ENCODE peak calls at places on chromosome 22, in six cellular contexts. Y is ovary, I is pancreas, U is heart right ventricle, X is lung, L is uterus. N is an unnamed sample.
A peak's percentile ranks its signal among the peaks of the same experiment; 100 is the strongest.

GRCh38 chr22:36086629-36087254 is 58.1 kb upstream of the RBFOX2 start:
- DNase-seq in X (no peak), L (no peak), U (no peak), Y (no peak), I (no peak), N (no peak)

GRCh38 chr22:39175127-39176066 is 22.9 kb upstream of the CBX7 start:
- DNase-seq in I (no peak), U (peak; percentile 19), L (peak; percentile 25), X (no peak), Y (peak; percentile 60), N (no peak)

GRCh38 chr22:35930933-35931332 is 97.7 kb downstream of the RBFOX2 start:
- DNase-seq in X (no peak), Y (no peak), L (peak; percentile 38), U (no peak), I (peak; percentile 27), N (no peak)

GRCh38 chr22:37905534-37906363 is at the start of gene MICALL1:
- DNase-seq in X (peak; percentile 61), L (peak; percentile 73), I (peak; percentile 79), Y (peak; percentile 81), U (peak; percentile 79), N (peak; percentile 54)

GRCh38 chr22:35728639-35729308 is 11.1 kb downstream of the APOL5 start:
- DNase-seq in U (no peak), X (no peak), L (no peak), I (peak; percentile 66), Y (no peak), N (no peak)

GRCh38 chr22:39115976-39116621 is 19.1 kb downstream of the APOBEC3H start:
- DNase-seq in X (no peak), I (no peak), Y (no peak), U (no peak), L (no peak), N (no peak)

GRCh38 chr22:43289976-43290663 is 53.1 kb downstream of the SCUBE1 start:
- DNase-seq in Y (peak; percentile 83), L (peak; percentile 38), U (peak; percentile 53), I (no peak), X (peak; percentile 51), N (peak; percentile 62)

GRCh38 chr22:43901976-43902643 is 10.3 kb upstream of the PNPLA5 start:
- DNase-seq in I (no peak), X (no peak), U (no peak), L (no peak), Y (no peak), N (no peak)

GRCh38 chr22:39094717-39095389 is 2.2 kb upstream of the APOBEC3H start:
- DNase-seq in Y (no peak), I (no peak), L (no peak), U (no peak), X (no peak), N (no peak)

GRCh38 chr22:16965560-16965959 is 42.5 kb downstream of the GAB4 start:
- DNase-seq in U (no peak), Y (no peak), I (no peak), L (no peak), X (peak; percentile 18), N (no peak)

GRCh38 chr22:39592104-39593060 is 21.8 kb downstream of the CACNA1I start:
- DNase-seq in Y (peak; percentile 90), L (no peak), I (peak; percentile 65), X (no peak), U (no peak), N (no peak)

GRCh38 chr22:25072406-25072805 is 119.9 kb downstream of the KIAA1671 start:
- DNase-seq in X (no peak), I (no peak), Y (no peak), U (no peak), L (no peak), N (no peak)

GRCh38 chr22:25051983-25052710 is 99.6 kb downstream of the KIAA1671 start:
- DNase-seq in I (peak; percentile 82), L (no peak), U (peak; percentile 52), Y (no peak), X (no peak), N (no peak)

GRCh38 chr22:25485626-25486545 is 78.6 kb upstream of the GRK3 start:
- DNase-seq in U (no peak), L (no peak), Y (no peak), X (no peak), I (no peak), N (no peak)

GRCh38 chr22:35154937-35155387 is 89.0 kb downstream of the ISX start:
- DNase-seq in Y (peak; percentile 47), X (peak; percentile 47), U (peak; percentile 31), I (peak; percentile 52), L (peak; percentile 26), N (no peak)

GRCh38 chr22:38034884-38035529 is 22.2 kb upstream of the PICK1 start:
- DNase-seq in Y (no peak), L (no peak), U (no peak), I (no peak), X (no peak), N (no peak)

GRCh38 chr22:41844513-41844912 is 11.6 kb downstream of the SREBF2 start:
- DNase-seq in I (peak; percentile 56), X (peak; percentile 72), L (no peak), U (no peak), Y (no peak), N (no peak)

GRCh38 chr22:31083923-31084810 is 3.0 kb downstream of the SMTN start:
- DNase-seq in Y (peak; percentile 42), U (peak; percentile 13), X (no peak), I (peak; percentile 26), L (no peak), N (no peak)

GRCh38 chr22:47293368-47294221 is 531.1 kb downstream of the TBC1D22A start:
- DNase-seq in Y (peak; percentile 24), X (no peak), I (no peak), L (peak; percentile 2), U (no peak), N (no peak)

GRCh38 chr22:47290706-47291430 is 528.4 kb downstream of the TBC1D22A start:
- DNase-seq in I (peak; percentile 1), U (no peak), L (peak; percentile 5), X (no peak), Y (peak; percentile 21), N (peak; percentile 5)

GRCh38 chr22:47294222-47294532 is 531.7 kb downstream of the TBC1D22A start:
- DNase-seq in U (no peak), L (peak; percentile 2), I (no peak), X (no peak), Y (no peak), N (peak; percentile 35)

GRCh38 chr22:47292546-47293320 is 530.3 kb downstream of the TBC1D22A start:
- DNase-seq in U (no peak), X (no peak), L (peak; percentile 1), Y (peak; percentile 61), I (no peak), N (no peak)

DNA sequence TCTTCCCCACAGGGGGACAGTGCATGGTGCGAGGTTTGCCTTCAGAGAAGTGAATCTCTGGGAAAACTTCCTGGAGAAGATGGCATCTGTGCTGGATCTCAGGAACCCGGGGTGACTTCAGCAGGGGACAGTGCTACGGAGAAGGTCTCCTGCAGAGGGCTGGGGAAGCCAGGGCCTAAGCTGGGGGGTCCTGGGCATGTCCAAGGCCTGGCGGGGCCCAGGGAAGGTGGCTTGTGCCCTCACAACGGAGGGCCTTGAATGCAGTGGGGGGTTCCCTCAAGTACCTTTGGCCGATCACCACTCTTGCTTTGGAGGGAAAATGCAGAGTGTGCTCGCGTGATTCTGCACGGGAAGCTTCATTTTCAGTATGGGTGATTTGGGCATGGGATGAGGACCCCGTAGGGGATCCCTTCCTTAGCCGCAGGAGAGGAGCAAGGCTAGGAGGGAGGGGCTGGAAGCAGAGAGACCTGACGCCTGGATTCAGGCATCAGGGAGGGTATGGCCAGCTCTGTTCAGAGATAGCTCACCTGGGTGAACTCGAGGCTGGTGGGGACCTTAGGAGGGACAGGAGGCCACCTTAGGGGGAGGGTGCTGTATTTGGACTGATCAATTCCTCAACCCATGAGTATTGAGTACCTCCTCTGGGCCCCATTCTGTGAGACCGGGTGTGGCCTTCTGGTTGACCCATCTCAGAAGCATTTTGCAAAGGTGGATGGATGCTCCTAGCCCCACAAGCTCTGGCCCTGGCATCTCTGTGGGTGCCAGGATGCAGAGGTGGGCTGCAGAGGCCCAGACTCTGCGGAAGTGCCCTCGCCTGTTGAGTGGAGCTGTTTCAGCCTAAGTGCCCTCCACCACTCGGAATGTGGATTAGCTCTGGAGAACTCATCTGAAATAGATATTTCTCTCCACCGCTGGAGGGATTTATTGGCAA is 529.4 kb downstream of the TBC1D22A start:
- DNase-seq in L (peak; percentile 4), Y (peak; percentile 23), U (no peak), X (no peak), I (no peak), N (peak; percentile 11)
- H3K9me3 ChIP-seq in L (no peaks in the 10 kb centered on the region), Y (no peaks in the 10 kb centered on the region), U (no peaks in the 10 kb centered on the region), X (no peaks in the 10 kb centered on the region), I (no peaks in the 10 kb centered on the region), N (no peaks in the 10 kb centered on the region)

GRCh38 chr22:20656516-20656901 is 117.4 kb upstream of the SERPIND1 start:
- DNase-seq in U (no peak), X (no peak), Y (no peak), L (no peak), I (no peak), N (no peak)
- H3K27me3 ChIP-seq in U (peaks cover 10% of the 10 kb centered on the region), X (no peaks in the 10 kb centered on the region), Y (no peaks in the 10 kb centered on the region), L (no peaks in the 10 kb centered on the region), I (no peaks in the 10 kb centered on the region), N (no peaks in the 10 kb centered on the region)

GRCh38 chr22:26828311-26828710 is 170.9 kb downstream of the MIAT start:
- DNase-seq in U (no peak), Y (no peak), X (no peak), I (no peak), L (no peak), N (peak; percentile 28)

GRCh38 chr22:26826431-26826935 is 169.1 kb downstream of the MIAT start:
- DNase-seq in I (no peak), U (no peak), Y (no peak), X (no peak), L (no peak), N (no peak)

GRCh38 chr22:26822300-26822699 is 164.9 kb downstream of the MIAT start:
- DNase-seq in I (no peak), X (no peak), U (no peak), Y (no peak), L (no peak), N (no peak)

GRCh38 chr22:26823966-26824365 is 166.6 kb downstream of the MIAT start:
- DNase-seq in X (no peak), U (no peak), I (no peak), L (no peak), Y (no peak), N (peak; percentile 5)

DNA sequence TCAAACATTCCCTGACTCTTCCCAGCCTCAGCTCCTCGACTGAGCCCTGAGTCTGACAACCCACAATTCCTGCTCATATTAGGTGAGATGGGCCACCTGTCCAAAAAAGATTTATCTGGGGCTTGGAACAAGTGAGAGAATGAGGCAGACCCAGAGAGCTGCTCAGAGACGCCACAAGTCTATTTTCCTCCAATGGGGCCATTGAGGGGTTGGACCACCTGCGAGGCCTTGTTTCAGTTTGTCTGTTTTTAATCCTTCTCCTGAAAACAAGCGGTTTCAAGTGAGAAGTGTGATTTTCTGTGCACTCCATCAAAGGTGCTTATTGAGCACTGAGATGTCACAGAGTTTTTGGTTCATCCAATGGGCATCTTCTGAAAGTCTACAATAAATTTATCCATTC is 168.6 kb downstream of the MIAT start:
- DNase-seq in I (no peak), U (no peak), L (no peak), Y (no peak), X (no peak), N (no peak)
- H3K4me1 ChIP-seq in I (no peaks in the 10 kb centered on the region), U (no peaks in the 10 kb centered on the region), L (no peaks in the 10 kb centered on the region), Y (no peaks in the 10 kb centered on the region), X (no peaks in the 10 kb centered on the region), N (no peaks in the 10 kb centered on the region)

DNA sequence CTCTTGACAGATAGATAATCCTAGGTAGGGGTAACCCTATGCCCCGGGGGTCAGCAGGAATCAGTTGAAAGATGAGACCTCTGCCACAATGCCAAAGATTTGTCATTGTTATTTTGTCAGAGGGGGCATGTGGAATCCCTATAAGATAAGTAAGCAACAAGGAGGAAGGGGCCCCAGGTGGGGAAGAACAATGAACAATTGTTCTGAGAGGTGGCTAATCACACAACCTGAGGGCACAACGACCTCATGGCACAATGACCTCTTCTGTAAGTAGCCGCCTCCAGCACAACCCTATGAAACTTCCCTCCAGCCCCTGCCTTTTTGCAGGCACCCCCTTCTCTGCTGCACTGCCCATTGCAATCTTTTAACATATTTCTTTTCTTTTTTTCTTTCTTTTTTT is 11.8 kb upstream of the FBLN1 start:
- DNase-seq in I (no peak), X (no peak), L (peak; percentile 11), Y (no peak), U (no peak), N (no peak)
- H3K9me3 ChIP-seq in I (no peaks in the 10 kb centered on the region), X (peaks cover 6% of the 10 kb centered on the region), L (no peaks in the 10 kb centered on the region), Y (no peaks in the 10 kb centered on the region), U (no peaks in the 10 kb centered on the region), N (no peaks in the 10 kb centered on the region)

N was measured in tibial artery.